ENCODE peak calls at places on chromosomes 6 and 20, in five cellular contexts. T is IMR-90, A is GM12878, N is HepG2, S is K562. X is an unnamed sample.

GRCh38 chr6:44072959-44073611 is 54.2 kb downstream of the MRPL14 start:
- DNase-seq in T (peak), A (no peak), N (peak), S (peak), X (peak)

GRCh38 chr6:43856005-43856765 is 86.2 kb downstream of the VEGFA start:
- DNase-seq in T (peak), A (no peak), N (peak), S (peak), X (peak)

GRCh38 chr6:71599366-71599765 is 287.0 kb upstream of the RIMS1 start:
- DNase-seq in T (no peak), A (no peak), N (no peak), S (no peak), X (no peak)

GRCh38 chr20:62602550-62602949 is 39.8 kb upstream of the SLCO4A1 start:
- DNase-seq in T (no peak), A (no peak), N (no peak), S (peak), X (no peak)

GRCh38 chr20:19460386-19460785 is 247.9 kb downstream of the SLC24A3 start:
- DNase-seq in T (peak), A (no peak), N (no peak), S (no peak), X (no peak)

GRCh38 chr6:97790926-97791590 is 508.0 kb upstream of the MMS22L start:
- DNase-seq in T (no peak), A (no peak), N (no peak), S (no peak), X (no peak)

GRCh38 chr6:152378154-152378553 is 259.0 kb downstream of the SYNE1 start:
- DNase-seq in T (peak), A (no peak), N (peak), S (no peak), X (no peak)

GRCh38 chr6:150998992-150999975 is 133.8 kb downstream of the MTHFD1L start:
- DNase-seq in T (no peak), A (no peak), N (no peak), S (no peak), X (no peak)

GRCh38 chr6:78947529-78947928 is 80.2 kb downstream of the IRAK1BP1 start:
- DNase-seq in T (peak), A (no peak), N (no peak), S (no peak), X (no peak)

GRCh38 chr6:5466459-5466858 is 205.1 kb downstream of the FARS2 start:
- DNase-seq in T (peak), A (no peak), N (no peak), S (no peak), X (no peak)

GRCh38 chr6:15526129-15526764 is 136.6 kb downstream of the DTNBP1 start:
- DNase-seq in T (no peak), A (peak), N (peak), S (no peak), X (no peak)

GRCh38 chr6:18168264-18168663 is 13.0 kb downstream of the KDM1B start:
- DNase-seq in T (no peak), A (no peak), N (no peak), S (no peak), X (no peak)

GRCh38 chr6:37061157-37061804 is 55.8 kb downstream of the FGD2 start:
- DNase-seq in T (no peak), A (no peak), N (no peak), S (no peak), X (peak)

GRCh38 chr6:170429457-170429856 is 122.9 kb downstream of the FAM120B start:
- DNase-seq in T (no peak), A (no peak), N (peak), S (peak), X (no peak)

GRCh38 chr20:59495894-59496510 is 108.3 kb upstream of the PHACTR3 start:
- DNase-seq in T (peak), A (no peak), N (peak), S (peak), X (peak)

GRCh38 chr6:47076422-47077344 is 34.6 kb upstream of the ADGRF1 start:
- DNase-seq in T (no peak), A (no peak), N (peak), S (no peak), X (no peak)

GRCh38 chr6:112286010-112286409 is 31.6 kb upstream of the LAMA4 start:
- DNase-seq in T (no peak), A (peak), N (no peak), S (no peak), X (peak)

GRCh38 chr6:130843575-130844320 is 16.5 kb downstream of the SMLR1 start:
- DNase-seq in T (peak), A (peak), N (peak), S (peak), X (peak)

GRCh38 chr20:916125-916799 is at the start of gene ANGPT4:
- DNase-seq in T (no peak), A (no peak), N (no peak), S (no peak), X (no peak)

GRCh38 chr6:43951063-43951755 is 176.0 kb downstream of the MRPL14 start:
- DNase-seq in T (no peak), A (no peak), N (peak), S (peak), X (peak)

GRCh38 chr6:17408081-17408480 is 14.7 kb downstream of the CAP2 start:
- DNase-seq in T (no peak), A (no peak), N (no peak), S (no peak), X (no peak)

GRCh38 chr6:46773201-46773855 is 19.9 kb upstream of the MEP1A start:
- DNase-seq in T (no peak), A (no peak), N (no peak), S (no peak), X (no peak)

GRCh38 chr20:55160996-55161395 is 685.6 kb downstream of the DOK5 start:
- DNase-seq in T (no peak), A (no peak), N (no peak), S (no peak), X (no peak)

GRCh38 chr6:43276180-43277082 is 21.6 kb upstream of the SLC22A7 start:
- DNase-seq in T (no peak), A (no peak), N (peak), S (no peak), X (no peak)

GRCh38 chr20:25251019-25251418 is 3.1 kb downstream of the PYGB start:
- DNase-seq in T (no peak), A (no peak), N (no peak), S (no peak), X (no peak)

GRCh38 chr6:139539852-139540251 is 165.4 kb upstream of the CITED2 start:
- DNase-seq in T (peak), A (no peak), N (peak), S (no peak), X (peak)

GRCh38 chr20:63734946-63735858 is 1.3 kb upstream of the LIME1 start:
- DNase-seq in T (no peak), A (no peak), N (no peak), S (peak), X (peak)

GRCh38 chr6:47034919-47035318 is 7.2 kb downstream of the ADGRF1 start:
- DNase-seq in T (peak), A (no peak), N (no peak), S (no peak), X (peak)

GRCh38 chr6:4661391-4661790 is 114.8 kb upstream of the CDYL start:
- DNase-seq in T (no peak), A (no peak), N (no peak), S (no peak), X (no peak)

GRCh38 chr20:19236371-19237055 is 24.1 kb downstream of the SLC24A3 start:
- DNase-seq in T (no peak), A (no peak), N (no peak), S (no peak), X (no peak)

GRCh38 chr20:53215166-53215565 is 243.0 kb downstream of the TSHZ2 start:
- DNase-seq in T (no peak), A (no peak), N (no peak), S (no peak), X (no peak)

GRCh38 chr6:170063851-170064617 is 226.8 kb downstream of the DLL1 start:
- DNase-seq in T (no peak), A (no peak), N (no peak), S (no peak), X (no peak)

GRCh38 chr6:21653902-21654301 is 60.4 kb downstream of the SOX4 start:
- DNase-seq in T (no peak), A (no peak), N (no peak), S (no peak), X (no peak)

GRCh38 chr20:23540624-23541023 is 27.7 kb downstream of the CST9L start:
- DNase-seq in T (no peak), A (no peak), N (no peak), S (no peak), X (no peak)

GRCh38 chr6:19822134-19822533 is 15.0 kb upstream of the ID4 start:
- DNase-seq in T (no peak), A (no peak), N (no peak), S (no peak), X (no peak)

GRCh38 chr6:108798672-108799355 is 49.4 kb upstream of the ARMC2 start:
- DNase-seq in T (no peak), A (no peak), N (no peak), S (no peak), X (peak)

GRCh38 chr6:31513456-31514165 is 15.2 kb upstream of the MCCD1 start:
- DNase-seq in T (no peak), A (no peak), N (no peak), S (no peak), X (no peak)

DNA sequence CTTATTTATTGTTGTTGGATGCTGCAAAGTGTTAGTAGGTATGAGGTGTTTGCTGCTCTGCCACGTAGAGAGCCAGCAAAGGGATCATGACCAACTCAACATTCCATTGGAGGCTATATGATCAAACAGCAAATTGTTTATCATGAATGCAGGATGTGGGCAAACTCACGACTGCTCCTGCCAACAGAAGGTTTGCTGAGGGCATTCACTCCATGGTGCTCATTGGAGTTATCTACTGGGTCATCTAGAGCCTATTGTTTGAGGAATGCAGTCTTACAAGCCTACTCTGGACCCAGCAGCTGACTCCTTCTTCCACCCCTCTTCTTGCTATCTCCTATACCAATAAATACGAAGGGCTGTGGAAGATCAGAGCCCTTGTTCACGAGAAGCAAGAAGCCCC is 12.1 kb downstream of the MICB start:
- DNase-seq in T (no peak), A (no peak), N (no peak), S (no peak), X (no peak)
- TF ChIP-seq MXI1 in T (no peak), A (no peak), N (no peak), S (no peak), X (no peak)

GRCh38 chr6:158558415-158559306 is 1.2 kb upstream of the TMEM181 start:
- DNase-seq in T (no peak), A (no peak), N (no peak), S (no peak), X (no peak)
- H2AFZ ChIP-seq in T (peak), A (peak), N (no peak), S (peak), X (peak)

DNA sequence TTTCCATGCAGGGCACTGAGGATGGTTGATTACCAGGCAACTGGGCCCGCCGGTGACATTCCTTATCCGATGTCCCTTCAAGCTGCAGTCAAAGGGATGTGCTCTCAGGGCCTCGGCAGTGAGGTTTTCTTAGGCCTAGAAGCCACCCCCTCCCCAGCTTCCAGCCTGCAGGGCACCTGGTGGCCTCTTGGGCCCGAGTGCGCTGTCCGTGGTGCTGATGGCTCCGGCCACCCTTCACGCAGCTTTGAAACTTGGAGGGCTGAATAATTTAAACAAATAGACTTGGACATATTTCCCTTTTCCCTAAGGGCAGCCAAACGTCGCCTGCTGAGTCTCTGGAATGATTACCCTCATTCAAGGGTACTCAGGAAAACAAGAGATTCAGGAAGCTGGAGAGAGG is 8.9 kb upstream of the MLN start:
- DNase-seq in T (peak), A (no peak), N (peak), S (peak), X (peak)
- TF ChIP-seq MXI1 in T (no peak), A (no peak), N (no peak), S (no peak), X (no peak)

GRCh38 chr20:50015993-50016770 is 33.4 kb downstream of the SNAI1 start:
- DNase-seq in T (no peak), A (no peak), N (peak), S (peak), X (peak)
- H2AFZ ChIP-seq in T (no peak), A (no peak), N (peak), S (peak), X (peak)

GRCh38 chr20:20553534-20553933 is 158.9 kb downstream of the RALGAPA2 start:
- DNase-seq in T (no peak), A (no peak), N (no peak), S (no peak), X (no peak)

GRCh38 chr20:20552076-20552475 is 160.4 kb downstream of the RALGAPA2 start:
- DNase-seq in T (no peak), A (no peak), N (no peak), S (no peak), X (no peak)

GRCh38 chr20:20549699-20550098 is 162.7 kb downstream of the RALGAPA2 start:
- DNase-seq in T (peak), A (no peak), N (peak), S (no peak), X (no peak)

GRCh38 chr20:20549267-20549612 is 163.2 kb downstream of the RALGAPA2 start:
- DNase-seq in T (no peak), A (no peak), N (no peak), S (no peak), X (no peak)

DNA sequence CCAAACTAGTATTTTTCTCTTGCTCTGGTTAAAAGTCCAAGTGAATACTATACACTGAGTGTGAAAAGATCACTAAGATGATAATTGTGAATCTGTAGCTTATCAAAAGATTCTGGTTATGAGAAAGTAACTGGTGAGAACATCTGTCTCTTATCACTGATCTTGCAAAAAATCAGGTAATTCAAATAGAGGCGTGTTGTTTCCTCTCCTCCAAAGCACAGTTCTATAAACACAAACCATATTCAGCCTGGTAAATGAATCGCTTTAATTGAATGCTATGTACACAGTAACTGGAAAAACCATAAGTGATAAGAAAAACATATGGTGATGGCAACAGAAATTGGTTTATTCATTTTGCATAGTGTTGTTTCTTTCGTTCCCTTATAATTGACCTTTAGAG is 161.0 kb downstream of the RALGAPA2 start:
- DNase-seq in T (no peak), A (no peak), N (no peak), S (no peak), X (peak)
- TF ChIP-seq MXI1 in T (no peak), A (no peak), N (no peak), S (no peak), X (no peak)

GRCh38 chr6:41080623-41081022 is 7.8 kb downstream of the NFYA start:
- DNase-seq in T (no peak), A (no peak), N (no peak), S (no peak), X (no peak)
- H2AFZ ChIP-seq in T (no peak), A (no peak), N (no peak), S (no peak), X (no peak)

GRCh38 chr6:84569882-84570281 is 194.5 kb downstream of the TBX18 start:
- DNase-seq in T (no peak), A (no peak), N (no peak), S (no peak), X (no peak)

DNA sequence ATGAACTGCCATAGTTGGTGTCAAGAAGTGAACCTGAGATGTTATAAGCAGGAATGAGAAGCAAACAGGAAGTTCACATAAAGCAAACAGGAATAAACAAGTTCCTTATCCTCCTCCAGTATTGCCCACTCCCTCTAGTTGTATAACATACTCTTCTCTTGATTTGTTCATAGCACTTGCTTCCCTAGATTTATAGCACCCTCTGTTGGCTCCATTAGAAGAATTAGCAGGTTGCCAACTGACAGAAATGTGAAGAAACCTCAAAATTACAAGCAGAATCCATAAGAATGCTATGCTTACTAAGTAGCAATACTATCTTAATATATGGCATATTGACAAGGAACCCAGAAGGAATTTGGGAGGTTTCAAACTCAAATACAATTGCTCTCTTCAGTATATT is 195.4 kb downstream of the TBX18 start:
- DNase-seq in T (peak), A (no peak), N (no peak), S (no peak), X (no peak)
- TF ChIP-seq MXI1 in T (no peak), A (no peak), N (no peak), S (no peak), X (no peak)

GRCh38 chr20:16027710-16028109 is 545.5 kb downstream of the KIF16B start:
- DNase-seq in T (no peak), A (no peak), N (no peak), S (no peak), X (no peak)

GRCh38 chr20:16028923-16029322 is 544.3 kb downstream of the KIF16B start:
- DNase-seq in T (no peak), A (peak), N (no peak), S (no peak), X (no peak)

GRCh38 chr20:16030253-16030652 is 543.0 kb downstream of the KIF16B start:
- DNase-seq in T (no peak), A (no peak), N (no peak), S (no peak), X (no peak)

GRCh38 chr20:16020971-16021370 is 552.3 kb downstream of the KIF16B start:
- DNase-seq in T (peak), A (no peak), N (no peak), S (no peak), X (no peak)

GRCh38 chr20:16025084-16025483 is 548.2 kb downstream of the KIF16B start:
- DNase-seq in T (no peak), A (no peak), N (no peak), S (no peak), X (no peak)
- H2AFZ ChIP-seq in T (no peak), A (no peak), N (no peak), S (no peak), X (no peak)